ENCODE peak calls at places on chromosomes 11 and 22, in eight cellular contexts. Q is iris pigment epithelial cell, H is cardiac muscle cell, W is body of pancreas, A is HEK293T, F is fibroblast of villous mesenchyme, N is adipocyte, E is IMR-90. Z is an unnamed sample.

GRCh38 chr11:1179641-1180040 is 21.9 kb downstream of the MUC5AC start:
- DNase-seq in Q (no peak), H (no peak), W (no peak), A (no peak), F (no peak), N (no peak), E (no peak), Z (no peak)

GRCh38 chr11:81970886-81971285 is 762.8 kb downstream of the FAM181B start:
- DNase-seq in Q (no peak), H (no peak), W (no peak), A (no peak), F (no peak), N (no peak), E (no peak), Z (no peak)

GRCh38 chr22:47872761-47873535 is 1110.5 kb downstream of the TBC1D22A start:
- DNase-seq in Q (no peak), H (no peak), W (no peak), A (no peak), F (no peak), N (no peak), E (no peak), Z (no peak)

GRCh38 chr22:50138036-50138435 is 32.5 kb upstream of the PANX2 start:
- DNase-seq in Q (no peak), H (no peak), W (no peak), A (no peak), F (no peak), N (no peak), E (no peak), Z (no peak)

GRCh38 chr22:24516301-24516737 is 21.2 kb downstream of the UPB1 start:
- DNase-seq in Q (peak; percentile 93), H (no peak), W (peak; percentile 42), A (no peak), F (peak; percentile 84), N (peak; percentile 96), E (peak; percentile 93), Z (no peak)

GRCh38 chr11:74634537-74634936 is 42.2 kb downstream of the POLD3 start:
- DNase-seq in Q (peak; percentile 80), H (no peak), W (peak; percentile 16), A (no peak), F (peak; percentile 42), N (peak; percentile 27), E (peak; percentile 66), Z (no peak)

GRCh38 chr11:8593935-8594909 is at the start of gene STK33:
- DNase-seq in Q (peak; percentile 33), H (peak; percentile 85), W (peak; percentile 75), A (peak; percentile 78), F (no peak), N (peak; percentile 63), E (no peak), Z (peak; percentile 17)

GRCh38 chr11:128890543-128891409 is at the start of gene KCNJ5:
- DNase-seq in Q (no peak), H (peak; percentile 83), W (peak; percentile 58), A (peak; percentile 45), F (peak; percentile 17), N (peak; percentile 68), E (no peak), Z (peak; percentile 16)

GRCh38 chr11:11600288-11600687 is 21.5 kb downstream of the GALNT18 start:
- DNase-seq in Q (no peak), H (no peak), W (no peak), A (no peak), F (no peak), N (no peak), E (no peak), Z (no peak)

GRCh38 chr22:47102648-47103047 is 340.2 kb downstream of the TBC1D22A start:
- DNase-seq in Q (no peak), H (no peak), W (peak; percentile 63), A (no peak), F (peak; percentile 47), N (no peak), E (peak; percentile 12), Z (no peak)

GRCh38 chr11:61442616-61443015 is 12.7 kb downstream of the SDHAF2 start:
- DNase-seq in Q (no peak), H (no peak), W (no peak), A (no peak), F (peak; percentile 24), N (no peak), E (no peak), Z (no peak)

GRCh38 chr11:44290206-44290605 is 19.7 kb downstream of the ALX4 start:
- DNase-seq in Q (no peak), H (no peak), W (no peak), A (no peak), F (no peak), N (peak; percentile 54), E (no peak), Z (no peak)

GRCh38 chr11:126265801-126266200 is 2.9 kb downstream of the SRPRA start:
- DNase-seq in Q (peak; percentile 13), H (no peak), W (no peak), A (no peak), F (no peak), N (no peak), E (peak; percentile 11), Z (no peak)

GRCh38 chr11:75823415-75823814 is 8.4 kb downstream of the UVRAG start:
- DNase-seq in Q (no peak), H (no peak), W (no peak), A (no peak), F (no peak), N (no peak), E (no peak), Z (no peak)

GRCh38 chr11:60840711-60841430 is 1.0 kb upstream of the CCDC86 start:
- DNase-seq in Q (peak; percentile 86), H (no peak), W (peak; percentile 38), A (no peak), F (peak; percentile 88), N (peak; percentile 92), E (peak; percentile 94), Z (no peak)

GRCh38 chr22:48577014-48577690 is 1250.5 kb downstream of the BRD1 start:
- DNase-seq in Q (no peak), H (peak; percentile 12), W (no peak), A (no peak), F (no peak), N (no peak), E (no peak), Z (no peak)

GRCh38 chr11:130094614-130095013 is 24.9 kb downstream of the APLP2 start:
- DNase-seq in Q (no peak), H (no peak), W (peak; percentile 28), A (no peak), F (no peak), N (no peak), E (no peak), Z (no peak)

GRCh38 chr11:33690290-33691050 is 10.2 kb downstream of the C11orf91 start:
- DNase-seq in Q (peak; percentile 98), H (no peak), W (peak; percentile 71), A (no peak), F (peak; percentile 93), N (peak; percentile 80), E (peak; percentile 99), Z (no peak)

GRCh38 chr11:60498853-60499252 is 6.3 kb downstream of the MS4A12 start:
- DNase-seq in Q (no peak), H (no peak), W (no peak), A (no peak), F (no peak), N (no peak), E (no peak), Z (no peak)

GRCh38 chr11:69770525-69770924 is 4.6 kb downstream of the FGF4 start:
- DNase-seq in Q (no peak), H (no peak), W (no peak), A (peak; percentile 26), F (no peak), N (no peak), E (no peak), Z (no peak)

GRCh38 chr11:120746836-120747609 is 235.5 kb downstream of the GRIK4 start:
- DNase-seq in Q (no peak), H (no peak), W (no peak), A (no peak), F (no peak), N (no peak), E (no peak), Z (no peak)

GRCh38 chr11:113574586-113574985 is 99.4 kb upstream of the DRD2 start:
- DNase-seq in Q (no peak), H (no peak), W (no peak), A (no peak), F (no peak), N (no peak), E (no peak), Z (no peak)

GRCh38 chr11:111528557-111528956 is 12.0 kb upstream of the LAYN start:
- DNase-seq in Q (no peak), H (no peak), W (no peak), A (no peak), F (no peak), N (no peak), E (peak; percentile 24), Z (peak; percentile 75)

GRCh38 chr11:85941380-85941973 is 86.3 kb downstream of the CCDC83 start:
- DNase-seq in Q (peak; percentile 73), H (peak; percentile 72), W (peak; percentile 57), A (peak; percentile 65), F (peak; percentile 78), N (peak; percentile 82), E (peak; percentile 74), Z (no peak)

GRCh38 chr11:129279326-129280026 is 87.4 kb upstream of the ARHGAP32 start:
- DNase-seq in Q (peak; percentile 79), H (peak; percentile 84), W (peak; percentile 84), A (peak; percentile 88), F (peak; percentile 72), N (peak; percentile 94), E (peak; percentile 67), Z (peak; percentile 76)

GRCh38 chr22:30243671-30244465 is 2.7 kb downstream of the LIF start:
- DNase-seq in Q (no peak), H (no peak), W (no peak), A (no peak), F (no peak), N (no peak), E (no peak), Z (no peak)

GRCh38 chr11:123056835-123057491 is 5.0 kb downstream of the HSPA8 start:
- DNase-seq in Q (no peak), H (no peak), W (no peak), A (no peak), F (no peak), N (no peak), E (no peak), Z (no peak)

GRCh38 chr11:34318111-34319037 is 39.4 kb downstream of the ABTB2 start:
- DNase-seq in Q (peak; percentile 73), H (no peak), W (no peak), A (no peak), F (peak; percentile 89), N (peak; percentile 42), E (peak; percentile 58), Z (no peak)

GRCh38 chr11:32963721-32964120 is 52.0 kb upstream of the DEPDC7 start:
- DNase-seq in Q (no peak), H (no peak), W (no peak), A (no peak), F (no peak), N (no peak), E (no peak), Z (no peak)

GRCh38 chr11:69637601-69637955 is 3.4 kb upstream of the CCND1 start:
- DNase-seq in Q (no peak), H (no peak), W (no peak), A (no peak), F (no peak), N (no peak), E (no peak), Z (no peak)

GRCh38 chr22:44192811-44193536 is 12.2 kb downstream of the PARVG start:
- DNase-seq in Q (no peak), H (no peak), W (no peak), A (no peak), F (no peak), N (no peak), E (no peak), Z (no peak)

GRCh38 chr11:118699508-118700220 is 20.2 kb upstream of the TREH start:
- DNase-seq in Q (no peak), H (no peak), W (peak; percentile 16), A (no peak), F (no peak), N (no peak), E (no peak), Z (peak; percentile 92)

GRCh38 chr11:118892515-118892914 is 8.8 kb downstream of the CXCR5 start:
- DNase-seq in Q (no peak), H (no peak), W (peak; percentile 88), A (no peak), F (no peak), N (no peak), E (no peak), Z (peak; percentile 68)

GRCh38 chr11:120254788-120255518 is 15.0 kb downstream of the POU2F3 start:
- DNase-seq in Q (no peak), H (no peak), W (no peak), A (no peak), F (no peak), N (no peak), E (no peak), Z (no peak)